ENCODE peak calls at places on chromosomes 3 and 15, in five cellular contexts. R is H7, D is stomach, W is uterus, Z is Panc1. X is an unnamed sample. For H3K27me3, the result is how much of the 10 kb centered on the place peaks cover.

GRCh38 chr15:85709250-85709649 is 85.5 kb downstream of the KLHL25 start:
- DNase-seq in R (no peak), D (no peak), W (no peak), Z (no peak), X (no peak)

GRCh38 chr3:82144811-82145210 is 383.4 kb upstream of the GBE1 start:
- DNase-seq in R (no peak), D (no peak), W (no peak), Z (no peak), X (no peak)

GRCh38 chr3:14989943-14990753 is 42.8 kb downstream of the NR2C2 start:
- DNase-seq in R (peak), D (no peak), W (no peak), Z (no peak), X (no peak)

GRCh38 chr15:78452485-78452884 is 14.5 kb downstream of the IREB2 start:
- DNase-seq in R (no peak), D (no peak), W (no peak), Z (no peak), X (no peak)

GRCh38 chr3:179973931-179974361 is 62.8 kb downstream of the PEX5L start:
- DNase-seq in R (peak), D (no peak), W (no peak), Z (no peak), X (no peak)

GRCh38 chr3:183576487-183577107 is 21.1 kb upstream of the KLHL6 start:
- DNase-seq in R (peak), D (no peak), W (no peak), Z (no peak), X (no peak)

GRCh38 chr15:44034334-44034733 is 160.7 kb downstream of the FRMD5 start:
- DNase-seq in R (no peak), D (no peak), W (no peak), Z (no peak), X (no peak)

GRCh38 chr15:66214236-66214635 is 39.3 kb downstream of the MEGF11 start:
- DNase-seq in R (no peak), D (no peak), W (no peak), Z (no peak), X (no peak)

GRCh38 chr3:183896610-183897009 is 11.9 kb upstream of the PARL start:
- DNase-seq in R (no peak), D (no peak), W (no peak), Z (no peak), X (no peak)

GRCh38 chr15:69758810-69759410 is 306.3 kb downstream of the RPLP1 start:
- DNase-seq in R (no peak), D (peak), W (no peak), Z (no peak), X (peak)

GRCh38 chr3:126452213-126452612 is 23.5 kb downstream of the ZXDC start:
- DNase-seq in R (no peak), D (no peak), W (no peak), Z (no peak), X (no peak)

GRCh38 chr3:152126260-152126659 is 142.5 kb upstream of the MBNL1 start:
- DNase-seq in R (no peak), D (no peak), W (no peak), Z (no peak), X (no peak)

GRCh38 chr3:194967126-194968117 is 281.7 kb downstream of the FAM43A start:
- DNase-seq in R (no peak), D (peak), W (no peak), Z (no peak), X (no peak)

GRCh38 chr15:80455668-80456442 is 51.7 kb downstream of the ARNT2 start:
- DNase-seq in R (peak), D (peak), W (peak), Z (peak), X (peak)

GRCh38 chr3:45110185-45110833 is 35.9 kb downstream of the CDCP1 start:
- DNase-seq in R (no peak), D (no peak), W (no peak), Z (no peak), X (peak)

GRCh38 chr3:41874022-41874421 is 87.9 kb downstream of the ULK4 start:
- DNase-seq in R (no peak), D (no peak), W (no peak), Z (no peak), X (no peak)

GRCh38 chr15:30984542-30984941 is 6.9 kb downstream of the MTMR10 start:
- DNase-seq in R (no peak), D (no peak), W (no peak), Z (no peak), X (no peak)

GRCh38 chr3:74692-75243 is 121.8 kb upstream of the CHL1 start:
- DNase-seq in R (no peak), D (no peak), W (peak), Z (no peak), X (no peak)

GRCh38 chr3:50316657-50317242 is 5.8 kb downstream of the HYAL2 start:
- DNase-seq in R (no peak), D (peak), W (peak), Z (no peak), X (peak)

GRCh38 chr3:79973917-79974595 is 206.3 kb upstream of the ROBO1 start:
- DNase-seq in R (no peak), D (no peak), W (no peak), Z (no peak), X (no peak)

GRCh38 chr3:107128942-107129341 is 248.3 kb upstream of the CCDC54 start:
- DNase-seq in R (no peak), D (no peak), W (no peak), Z (no peak), X (no peak)

GRCh38 chr3:129037093-129037419 is 23.5 kb upstream of the GP9 start:
- DNase-seq in R (no peak), D (no peak), W (no peak), Z (no peak), X (no peak)

GRCh38 chr3:129040579-129041300 is 19.8 kb upstream of the GP9 start:
- DNase-seq in R (peak), D (no peak), W (no peak), Z (no peak), X (no peak)

GRCh38 chr3:129040039-129040336 is 20.6 kb upstream of the GP9 start:
- DNase-seq in R (peak), D (no peak), W (no peak), Z (no peak), X (no peak)

GRCh38 chr3:129038121-129038855 is 22.3 kb upstream of the GP9 start:
- DNase-seq in R (peak), D (no peak), W (no peak), Z (no peak), X (no peak)

GRCh38 chr3:129039271-129040038 is 21.1 kb upstream of the GP9 start:
- DNase-seq in R (peak), D (peak), W (no peak), Z (no peak), X (no peak)
- H3K27me3 ChIP-seq in R (under half), D (under half), W (under half), Z (under half), X (under half)

GRCh38 chr3:46585799-46586693 is 19.9 kb upstream of the LRRC2 start:
- DNase-seq in R (no peak), D (no peak), W (no peak), Z (no peak), X (no peak)
- H3K27me3 ChIP-seq in R (under half), D (under half), W (under half), Z (under half), X (under half)

DNA sequence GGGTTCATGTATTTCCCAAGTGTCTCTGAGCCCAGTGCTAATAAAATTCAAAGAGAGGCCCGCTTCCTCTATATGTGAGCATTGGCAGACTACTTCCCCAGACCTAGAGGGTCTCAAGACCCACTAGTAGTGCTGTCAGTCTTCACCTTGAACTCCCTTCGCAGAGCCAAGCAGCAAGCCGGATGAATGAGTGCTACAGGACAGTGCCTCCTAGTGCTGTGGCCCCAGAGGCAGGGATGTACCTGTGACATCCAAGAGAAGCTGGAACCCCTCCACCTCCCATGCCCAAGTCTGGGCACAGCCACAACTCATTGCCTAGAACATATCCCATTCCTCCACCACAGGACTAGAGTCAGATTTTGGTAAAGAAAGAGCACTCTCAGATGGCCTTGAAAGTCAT is 37.2 kb upstream of the MASP1 start:
- DNase-seq in R (no peak), D (no peak), W (no peak), Z (no peak), X (no peak)
- H3K27me3 ChIP-seq in R (under half), D (under half), W (under half), Z (under half), X (under half)

GRCh38 chr3:49016414-49017228 is 1.8 kb downstream of the DALRD3 start:
- DNase-seq in R (peak), D (no peak), W (no peak), Z (no peak), X (no peak)

GRCh38 chr3:49017229-49017615 is 1.2 kb downstream of the DALRD3 start:
- DNase-seq in R (no peak), D (no peak), W (no peak), Z (no peak), X (no peak)

GRCh38 chr3:49018707-49019006 is 277 bp upstream of the DALRD3 start:
- DNase-seq in R (no peak), D (no peak), W (no peak), Z (no peak), X (no peak)

GRCh38 chr3:49017978-49018706 is at the start of gene DALRD3:
- DNase-seq in R (peak), D (peak), W (peak), Z (no peak), X (peak)

GRCh38 chr3:49017646-49017977 is 768 bp downstream of the DALRD3 start:
- DNase-seq in R (peak), D (no peak), W (no peak), Z (no peak), X (no peak)
- H3K27me3 ChIP-seq in R (under half), D (under half), W (under half), Z (under half), X (under half)

GRCh38 chr15:40282144-40282869 is 557 bp downstream of the ANKRD63 start:
- DNase-seq in R (peak), D (peak), W (no peak), Z (no peak), X (peak)

GRCh38 chr15:40282870-40283614 is at the start of gene ANKRD63:
- DNase-seq in R (peak), D (no peak), W (no peak), Z (no peak), X (no peak)

GRCh38 chr15:40280260-40281056 is 2.4 kb downstream of the ANKRD63 start:
- DNase-seq in R (peak), D (no peak), W (no peak), Z (no peak), X (no peak)

GRCh38 chr15:40279437-40280141 is 3.3 kb downstream of the ANKRD63 start:
- DNase-seq in R (peak), D (peak), W (peak), Z (peak), X (peak)

GRCh38 chr15:40281057-40281850 is 1.6 kb downstream of the ANKRD63 start:
- DNase-seq in R (peak), D (no peak), W (no peak), Z (no peak), X (no peak)
- H3K27me3 ChIP-seq in R (half or more), D (half or more), W (under half), Z (under half), X (under half)

DNA sequence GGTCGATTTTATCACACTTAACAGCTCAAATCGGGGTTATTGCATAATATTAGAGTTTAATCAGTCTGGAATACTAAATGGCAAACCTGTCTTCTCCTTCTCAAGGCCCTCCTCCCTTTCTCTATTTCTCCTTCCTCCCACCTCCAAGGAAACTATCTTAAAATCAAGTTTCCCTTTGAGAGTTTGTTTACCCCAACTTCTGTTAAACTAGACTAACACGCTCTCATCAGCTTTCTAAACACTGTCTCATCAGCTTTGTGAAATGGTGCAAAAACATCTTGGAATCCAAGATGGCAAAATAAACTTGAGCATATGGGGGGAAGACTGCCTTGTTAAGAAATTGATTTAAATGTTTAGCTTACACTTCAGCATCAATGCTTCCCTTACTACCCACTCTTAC is 9.6 kb downstream of the SOX2 start:
- DNase-seq in R (no peak), D (no peak), W (no peak), Z (no peak), X (no peak)
- H3K27me3 ChIP-seq in R (under half), D (half or more), W (under half), Z (under half), X (half or more)

GRCh38 chr3:13071695-13072094 is 1.5 kb downstream of the IQSEC1 start:
- DNase-seq in R (no peak), D (no peak), W (no peak), Z (no peak), X (no peak)
- H3K27me3 ChIP-seq in R (under half), D (under half), W (under half), Z (under half), X (under half)

GRCh38 chr3:148873928-148874326 is 8.8 kb downstream of the CPA3 start:
- DNase-seq in R (no peak), D (no peak), W (no peak), Z (no peak), X (no peak)
- H3K27me3 ChIP-seq in R (under half), D (under half), W (under half), Z (under half), X (under half)

DNA sequence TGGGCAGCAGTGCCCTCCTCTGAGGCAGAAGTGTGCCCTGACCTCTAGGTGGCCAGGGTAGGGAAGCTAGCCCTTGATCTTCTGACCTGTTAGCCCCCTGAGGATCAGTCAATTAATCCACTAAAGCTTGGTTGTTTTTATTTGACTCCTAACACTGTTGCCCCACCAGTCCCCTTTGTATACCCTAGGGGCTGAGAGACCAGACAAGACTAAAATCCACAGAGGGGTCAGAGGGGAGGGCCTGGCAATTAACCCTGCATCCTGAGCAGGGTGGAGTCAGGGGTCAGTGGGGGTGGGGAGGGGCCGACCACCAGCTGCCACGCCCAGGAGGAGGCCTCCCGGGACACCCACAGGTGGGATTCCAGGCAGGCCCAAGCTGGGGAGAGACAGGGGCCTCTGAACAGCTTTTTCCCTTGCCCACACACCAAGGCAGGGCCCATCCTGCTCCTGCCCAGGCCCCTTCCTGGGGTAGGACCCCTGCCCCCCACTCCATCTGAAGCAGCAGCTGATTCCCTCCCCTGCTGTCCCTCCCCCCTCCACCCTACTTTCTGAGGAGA is 52.1 kb downstream of the RHCG start:
- DNase-seq in R (peak), D (no peak), W (no peak), Z (no peak), X (no peak)
- H3K27me3 ChIP-seq in R (under half), D (under half), W (under half), Z (under half), X (under half)

X was measured in effector memory CD4-positive, alpha-beta T cell.